ENCODE peak calls at places on chromosomes 12 and 14, in seven cellular contexts. Z is naive thymus-derived CD4-positive, alpha-beta T cell; G is ovary; E is IMR-90; I is neural progenitor cell; X is OCI-LY7; L is AG04450. B is an unnamed sample. For H3K9me3, the result is how much of the 10 kb centered on the place peaks cover.

GRCh38 chr12:67772276-67773169 is 124.0 kb downstream of the DYRK2 start:
- DNase-seq in Z (no peak), G (no peak), E (peak), I (peak), X (no peak), L (peak), B (no peak)

GRCh38 chr12:69985656-69986055 is 160.6 kb downstream of the MYRFL start:
- DNase-seq in Z (no peak), G (no peak), E (no peak), I (peak), X (peak), L (no peak), B (no peak)

GRCh38 chr14:81298122-81298521 is 77.4 kb upstream of the GTF2A1 start:
- DNase-seq in Z (no peak), G (no peak), E (no peak), I (no peak), X (no peak), L (no peak), B (no peak)

GRCh38 chr12:58920102-58920955 is at the start of gene LRIG3:
- DNase-seq in Z (no peak), G (peak), E (peak), I (peak), X (no peak), L (peak), B (peak)

GRCh38 chr12:52263761-52264434 is 10.5 kb upstream of the KRT86 start:
- DNase-seq in Z (no peak), G (no peak), E (no peak), I (no peak), X (no peak), L (no peak), B (no peak)

GRCh38 chr14:74348241-74348734 is at the start of gene VRTN:
- DNase-seq in Z (no peak), G (no peak), E (no peak), I (no peak), X (no peak), L (no peak), B (no peak)

GRCh38 chr12:89067436-89067835 is 284.9 kb downstream of the DUSP6 start:
- DNase-seq in Z (no peak), G (no peak), E (peak), I (no peak), X (no peak), L (peak), B (no peak)

GRCh38 chr12:92908108-92908507 is 21.0 kb downstream of the EEA1 start:
- DNase-seq in Z (peak), G (no peak), E (no peak), I (no peak), X (no peak), L (no peak), B (no peak)

GRCh38 chr12:64077922-64078321 is 144.2 kb downstream of the KICS2 start:
- DNase-seq in Z (no peak), G (no peak), E (no peak), I (no peak), X (no peak), L (no peak), B (no peak)

GRCh38 chr14:100587763-100588411 is 670 bp upstream of the BEGAIN start:
- DNase-seq in Z (no peak), G (peak), E (no peak), I (no peak), X (no peak), L (no peak), B (no peak)

GRCh38 chr12:32134144-32134888 is 27.7 kb downstream of the BICD1 start:
- DNase-seq in Z (peak), G (no peak), E (peak), I (no peak), X (peak), L (no peak), B (no peak)

GRCh38 chr14:68906439-68906838 is 72.7 kb downstream of the ACTN1 start:
- DNase-seq in Z (no peak), G (no peak), E (no peak), I (no peak), X (no peak), L (no peak), B (no peak)

GRCh38 chr12:18546399-18546798 is 191.4 kb downstream of the PLCZ1 start:
- DNase-seq in Z (no peak), G (no peak), E (peak), I (no peak), X (no peak), L (no peak), B (no peak)

GRCh38 chr12:111753144-111753881 is 13.4 kb upstream of the ALDH2 start:
- DNase-seq in Z (no peak), G (peak), E (peak), I (peak), X (peak), L (peak), B (peak)

GRCh38 chr12:44294649-44295048 is 458.8 kb downstream of the TMEM117 start:
- DNase-seq in Z (no peak), G (no peak), E (no peak), I (no peak), X (peak), L (no peak), B (no peak)

GRCh38 chr14:63186453-63186852 is 17.8 kb upstream of the RHOJ start:
- DNase-seq in Z (no peak), G (no peak), E (peak), I (no peak), X (no peak), L (peak), B (no peak)

GRCh38 chr14:94332063-94332583 is 9.0 kb upstream of the SERPINA6 start:
- DNase-seq in Z (no peak), G (no peak), E (no peak), I (no peak), X (no peak), L (no peak), B (no peak)

GRCh38 chr14:63899953-63900352 is 47.1 kb downstream of the SYNE2 start:
- DNase-seq in Z (no peak), G (no peak), E (no peak), I (no peak), X (no peak), L (no peak), B (no peak)

GRCh38 chr12:14365294-14366210 is at the start of gene ATF7IP:
- DNase-seq in Z (peak), G (peak), E (peak), I (peak), X (peak), L (peak), B (peak)

GRCh38 chr12:17992002-17992656 is 97.9 kb downstream of the RERGL start:
- DNase-seq in Z (no peak), G (no peak), E (peak), I (peak), X (peak), L (no peak), B (peak)

GRCh38 chr14:104895786-104896642 is 28.7 kb upstream of the PLD4 start:
- DNase-seq in Z (no peak), G (peak), E (no peak), I (no peak), X (no peak), L (no peak), B (peak)

GRCh38 chr12:22684526-22685118 is 59.7 kb downstream of the ETNK1 start:
- DNase-seq in Z (peak), G (no peak), E (peak), I (peak), X (peak), L (no peak), B (no peak)

GRCh38 chr14:105475269-105475915 is 771 bp downstream of the CRIP2 start:
- DNase-seq in Z (no peak), G (peak), E (peak), I (peak), X (no peak), L (no peak), B (no peak)

GRCh38 chr14:105501504-105502291 is 10.7 kb downstream of the TEDC1 start:
- DNase-seq in Z (no peak), G (no peak), E (no peak), I (no peak), X (no peak), L (no peak), B (no peak)

GRCh38 chr14:71206766-71207371 is 299.6 kb downstream of the PCNX1 start:
- DNase-seq in Z (no peak), G (no peak), E (peak), I (no peak), X (no peak), L (peak), B (peak)

GRCh38 chr12:48023386-48023785 is 19.1 kb upstream of the COL2A1 start:
- DNase-seq in Z (no peak), G (no peak), E (no peak), I (peak), X (no peak), L (no peak), B (no peak)

GRCh38 chr14:37197421-37198272 is at the start of gene MIPOL1:
- DNase-seq in Z (no peak), G (peak), E (peak), I (peak), X (no peak), L (peak), B (peak)

GRCh38 chr14:32080001-32080510 is 3.0 kb downstream of the ARHGAP5 start:
- DNase-seq in Z (no peak), G (no peak), E (no peak), I (no peak), X (no peak), L (no peak), B (no peak)

GRCh38 chr12:124640096-124640495 is 72.7 kb upstream of the NCOR2 start:
- DNase-seq in Z (no peak), G (no peak), E (peak), I (no peak), X (no peak), L (no peak), B (no peak)

GRCh38 chr12:55651314-55651703 is 14.6 kb downstream of the OR10P1 start:
- DNase-seq in Z (no peak), G (no peak), E (no peak), I (no peak), X (no peak), L (no peak), B (no peak)

GRCh38 chr12:107622005-107622404 is 63.6 kb upstream of the PWP1 start:
- DNase-seq in Z (no peak), G (no peak), E (peak), I (peak), X (peak), L (no peak), B (no peak)

GRCh38 chr14:95294834-95295599 is 24.7 kb downstream of the CLMN start:
- DNase-seq in Z (no peak), G (no peak), E (no peak), I (no peak), X (no peak), L (no peak), B (peak)

GRCh38 chr12:34204830-34205285 is 182.6 kb downstream of the ALG10 start:
- DNase-seq in Z (no peak), G (no peak), E (no peak), I (no peak), X (no peak), L (no peak), B (no peak)
- H3K9me3 ChIP-seq in Z (under half), G (under half), E (under half), I (under half), X (under half), L (half or more), B (under half)

GRCh38 chr12:109760031-109760929 is 46.7 kb downstream of the FAM222A start:
- DNase-seq in Z (no peak), G (peak), E (no peak), I (no peak), X (no peak), L (no peak), B (peak)
- H3K27ac ChIP-seq in Z (no peak), G (no peak), E (no peak), I (no peak), X (no peak), L (no peak), B (peak)

GRCh38 chr12:50918584-50919316 is 33.6 kb upstream of the HIGD1C start:
- DNase-seq in Z (no peak), G (no peak), E (peak), I (no peak), X (no peak), L (peak), B (no peak)
- H3K9me3 ChIP-seq in Z (under half), G (under half), E (under half), I (under half), X (under half), L (under half), B (under half)

DNA sequence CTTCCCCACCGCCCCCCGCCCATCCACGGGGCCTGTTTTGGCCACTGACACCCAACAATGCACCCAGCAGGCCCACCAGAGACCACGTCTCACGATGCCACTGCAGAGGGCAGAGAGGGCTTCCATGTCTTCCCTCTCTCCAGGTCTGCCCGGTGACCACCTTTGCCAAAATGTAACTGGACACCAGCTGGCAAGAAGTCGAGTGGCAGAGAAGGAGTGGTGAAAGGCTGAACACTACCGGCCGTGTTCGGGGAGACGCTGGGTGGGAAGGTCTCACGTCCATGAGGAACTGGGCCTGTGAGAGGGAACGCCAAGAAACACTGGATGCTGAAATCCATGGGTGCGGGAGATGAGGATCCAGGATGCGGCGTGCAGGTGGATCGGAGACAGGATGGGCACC is 308.2 kb downstream of the ADGRD1 start:
- DNase-seq in Z (no peak), G (no peak), E (no peak), I (no peak), X (no peak), L (no peak), B (no peak)
- H3K27ac ChIP-seq in Z (no peak), G (no peak), E (no peak), I (no peak), X (no peak), L (no peak), B (no peak)